ENCODE peak calls at places on chromosomes 5 and 9, in four cellular contexts. O, D, Y and Q are unnamed samples.

GRCh38 chr5:137039939-137040515 is 459.1 kb downstream of the SPOCK1 start:
- DNase-seq in O (no peak), Y (no peak), D (no peak), Q (no peak)

GRCh38 chr9:114278881-114279570 is 43.9 kb upstream of the ORM1 start:
- DNase-seq in Y (no peak), D (peak; percentile 74), O (no peak), Q (peak; percentile 53)

GRCh38 chr5:133746834-133747233 is 134.5 kb upstream of the FSTL4 start:
- DNase-seq in D (no peak), O (no peak), Y (no peak), Q (peak; percentile 16)

GRCh38 chr5:4191024-4191423 is 595.4 kb downstream of the IRX1 start:
- DNase-seq in Y (no peak), O (no peak), D (no peak), Q (no peak)

GRCh38 chr9:119375892-119376291 is 6.7 kb upstream of the BRINP1 start:
- DNase-seq in Y (no peak), D (peak; percentile 14), O (no peak), Q (peak; percentile 49)

GRCh38 chr5:149166128-149166527 is 24.8 kb downstream of the ABLIM3 start:
- DNase-seq in D (peak; percentile 85), Y (no peak), O (no peak), Q (no peak)

GRCh38 chr5:138867011-138867410 is 8.1 kb downstream of the LRRTM2 start:
- DNase-seq in O (no peak), Y (no peak), D (no peak), Q (no peak)

GRCh38 chr5:23042231-23042630 is 189.1 kb upstream of the CDH12 start:
- DNase-seq in O (no peak), D (no peak), Y (no peak), Q (no peak)

GRCh38 chr9:36802171-36802920 is 229.7 kb downstream of the MELK start:
- DNase-seq in D (peak; percentile 53), Y (no peak), O (no peak), Q (peak; percentile 31)

GRCh38 chr5:180381428-180381827 is 28.3 kb upstream of the GFPT2 start:
- DNase-seq in D (no peak), O (no peak), Y (no peak), Q (no peak)

GRCh38 chr9:126646162-126646561 is 32.4 kb downstream of the LMX1B start:
- DNase-seq in O (no peak), Y (no peak), D (no peak), Q (no peak)

GRCh38 chr5:107218457-107219193 is 452.1 kb downstream of the EFNA5 start:
- DNase-seq in O (no peak), Y (no peak), D (peak; percentile 65), Q (no peak)

GRCh38 chr9:97307500-97308163 is at the start of gene CCDC180:
- DNase-seq in O (peak; percentile 46), Y (peak; percentile 58), D (peak; percentile 3), Q (no peak)

GRCh38 chr9:93088656-93089015 is 7.4 kb upstream of the CARD19 start:
- DNase-seq in O (no peak), Y (no peak), D (no peak), Q (no peak)

GRCh38 chr9:93684806-93685553 is 108.6 kb downstream of the PHF2 start:
- DNase-seq in D (peak; percentile 16), O (no peak), Y (no peak), Q (no peak)

GRCh38 chr5:67693956-67694564 is 497.5 kb upstream of the CD180 start:
- DNase-seq in O (peak; percentile 92), D (peak; percentile 44), Y (no peak), Q (no peak)

GRCh38 chr5:93894471-93895354 is 153.3 kb upstream of the POU5F2 start:
- DNase-seq in O (no peak), D (no peak), Y (no peak), Q (peak; percentile 37)

GRCh38 chr5:132266836-132267160 is 9.3 kb downstream of the PDLIM4 start:
- DNase-seq in O (no peak), Y (no peak), D (no peak), Q (no peak)
- H3K4me1 ChIP-seq in O (peaks cover 29% of the 10 kb centered on the region), Y (no peaks in the 10 kb centered on the region), D (peaks cover 49% of the 10 kb centered on the region), Q (peaks cover 41% of the 10 kb centered on the region)

GRCh38 chr5:96141749-96142148 is 180.1 kb upstream of the ELL2 start:
- DNase-seq in O (no peak), Y (no peak), D (peak; percentile 49), Q (no peak)
- H3K27ac ChIP-seq in O (no peak overlapping the region), Y (no peak overlapping the region), D (no peak overlapping the region), Q (no peak overlapping the region)

GRCh38 chr9:129332581-129332980 is 154.5 kb upstream of the IER5L start:
- DNase-seq in Y (no peak), O (no peak), D (no peak), Q (no peak)
- H3K4me1 ChIP-seq in Y (peaks cover 30% of the 10 kb centered on the region), O (peaks cover 43% of the 10 kb centered on the region), D (peaks cover 20% of the 10 kb centered on the region), Q (peaks cover 14% of the 10 kb centered on the region)

GRCh38 chr9:73154271-73154670 is 2.6 kb downstream of the ANXA1 start:
- DNase-seq in Y (no peak), O (no peak), D (no peak), Q (no peak)

GRCh38 chr9:73155968-73156592 is 4.4 kb downstream of the ANXA1 start:
- DNase-seq in O (no peak), D (no peak), Y (no peak), Q (no peak)

GRCh38 chr9:73155389-73155788 is 3.7 kb downstream of the ANXA1 start:
- DNase-seq in Y (no peak), D (no peak), O (no peak), Q (no peak)

GRCh38 chr9:73153793-73154227 is 2.1 kb downstream of the ANXA1 start:
- DNase-seq in O (no peak), Y (no peak), D (peak; percentile 74), Q (no peak)

GRCh38 chr9:73154760-73155159 is 3.1 kb downstream of the ANXA1 start:
- DNase-seq in D (peak; percentile 22), Y (no peak), O (no peak), Q (no peak)
- H3K27ac ChIP-seq in D (peak overlapping the region; percentile 6), Y (peak overlapping the region; percentile 33), O (peak overlapping the region; percentile 81), Q (no peak overlapping the region)